ENCODE peak calls at places on chromosomes 2 and 18, in ten cellular contexts. H, M, N, A, Q, Y, J, F, B and S are unnamed samples.

GRCh38 chr18:55047546-55047945 is 88.3 kb upstream of the CCDC68 start:
- DNase-seq in H (no peak), M (no peak), N (peak; percentile 12), A (no peak), Q (no peak), Y (no peak), J (no peak), F (no peak), B (peak; percentile 66), S (no peak)

GRCh38 chr2:212794471-212794870 is 255.9 kb upstream of the ERBB4 start:
- DNase-seq in H (no peak), M (no peak), N (no peak), A (no peak), Q (no peak), Y (no peak), J (no peak), F (no peak), B (no peak), S (no peak)

GRCh38 chr2:226609361-226609760 is 190.3 kb downstream of the IRS1 start:
- DNase-seq in H (no peak), M (no peak), N (peak; percentile 18), A (no peak), Q (no peak), Y (no peak), J (no peak), F (no peak), B (peak; percentile 79), S (no peak)

GRCh38 chr2:130327703-130328527 is 14.8 kb upstream of the IMP4 start:
- DNase-seq in H (no peak), M (no peak), N (peak; percentile 85), A (no peak), Q (no peak), Y (no peak), J (no peak), F (no peak), B (peak; percentile 57), S (no peak)

GRCh38 chr18:23173912-23174311 is 38.6 kb downstream of the CABLES1 start:
- DNase-seq in H (no peak), M (no peak), N (no peak), A (no peak), Q (no peak), Y (no peak), J (no peak), F (no peak), B (no peak), S (no peak)

GRCh38 chr2:8761529-8762164 is 75.8 kb downstream of the KIDINS220 start:
- DNase-seq in H (no peak), M (peak; percentile 35), N (peak; percentile 37), A (no peak), Q (no peak), Y (no peak), J (no peak), F (no peak), B (peak; percentile 65), S (no peak)

GRCh38 chr2:42980764-42981416 is 188.5 kb upstream of the HAAO start:
- DNase-seq in H (no peak), M (no peak), N (no peak), A (no peak), Q (no peak), Y (no peak), J (no peak), F (peak; percentile 4), B (no peak), S (no peak)

GRCh38 chr2:75466708-75467311 is 93.9 kb downstream of the EVA1A start:
- DNase-seq in H (no peak), M (peak; percentile 29), N (peak; percentile 34), A (no peak), Q (no peak), Y (no peak), J (no peak), F (peak; percentile 72), B (peak; percentile 32), S (peak; percentile 43)

GRCh38 chr2:236568922-236569592 is 568 bp upstream of the ACKR3 start:
- DNase-seq in H (no peak), M (no peak), N (no peak), A (no peak), Q (no peak), Y (no peak), J (no peak), F (no peak), B (no peak), S (no peak)

GRCh38 chr2:236570081-236570979 is 705 bp downstream of the ACKR3 start:
- DNase-seq in H (no peak), M (no peak), N (no peak), A (no peak), Q (no peak), Y (no peak), J (no peak), F (no peak), B (no peak), S (no peak)

GRCh38 chr2:236569593-236569973 is at the start of gene ACKR3:
- DNase-seq in H (peak; percentile 70), M (peak; percentile 47), N (peak; percentile 91), A (peak; percentile 87), Q (peak; percentile 83), Y (peak; percentile 75), J (peak; percentile 81), F (peak; percentile 90), B (peak; percentile 89), S (peak; percentile 72)

GRCh38 chr2:236566596-236566995 is 3.0 kb upstream of the ACKR3 start:
- DNase-seq in H (no peak), M (no peak), N (no peak), A (no peak), Q (no peak), Y (no peak), J (no peak), F (no peak), B (no peak), S (no peak)

DNA sequence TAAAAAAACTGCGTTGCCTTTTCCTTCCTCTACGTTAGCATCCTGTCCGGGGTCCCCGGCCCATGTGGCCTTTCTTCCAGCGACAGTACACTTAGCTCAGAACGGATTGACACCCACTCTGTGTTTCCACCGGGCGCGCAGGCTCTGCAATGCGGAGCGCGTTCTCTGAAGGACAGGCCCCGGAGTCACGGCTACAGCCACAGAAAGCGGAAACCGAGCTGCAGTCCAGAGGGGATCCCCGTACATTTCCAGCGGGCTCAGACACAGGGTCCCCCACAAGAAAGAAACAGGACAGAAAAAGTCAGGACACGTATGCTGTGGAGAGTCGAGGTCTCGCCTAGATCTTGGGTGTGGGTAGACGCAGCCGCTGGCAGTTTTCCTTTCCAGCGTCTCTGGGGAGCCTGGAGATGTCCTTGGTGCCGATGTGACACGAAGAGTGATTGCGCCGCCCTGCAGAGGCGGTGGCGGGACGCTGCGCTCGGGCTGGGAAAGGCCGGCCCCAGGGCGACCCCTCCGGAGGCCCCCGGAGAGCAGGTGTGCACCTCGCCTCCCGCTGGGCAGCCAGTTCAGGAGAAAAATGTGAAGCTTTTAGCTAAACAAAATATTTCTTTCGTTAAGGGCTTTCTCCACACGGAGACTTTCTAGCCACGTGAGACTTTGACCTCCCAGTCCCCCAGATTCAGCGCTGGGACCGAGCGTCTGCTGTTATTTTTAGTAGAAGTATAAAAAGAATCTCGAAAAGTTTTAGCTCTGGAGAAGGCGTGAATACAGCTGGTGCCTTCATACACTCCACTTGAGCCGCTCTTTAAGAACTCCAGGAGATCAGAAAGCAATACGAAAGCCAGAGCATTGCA is 1.3 kb upstream of the ACKR3 start:
- DNase-seq in H (no peak), M (no peak), N (peak; percentile 78), A (peak; percentile 82), Q (peak; percentile 69), Y (peak; percentile 71), J (peak; percentile 20), F (peak; percentile 73), B (peak; percentile 30), S (peak; percentile 69)
- H3K4me1 ChIP-seq in H (peaks cover 11% of the 10 kb centered on the region), M (peaks cover 34% of the 10 kb centered on the region), N (peaks cover 35% of the 10 kb centered on the region), A (peaks cover 39% of the 10 kb centered on the region), Q (peaks cover 15% of the 10 kb centered on the region), Y (peaks cover 60% of the 10 kb centered on the region), J (peaks cover 13% of the 10 kb centered on the region), F (peaks cover 49% of the 10 kb centered on the region), B (peaks cover 47% of the 10 kb centered on the region), S (peaks cover 46% of the 10 kb centered on the region)

DNA sequence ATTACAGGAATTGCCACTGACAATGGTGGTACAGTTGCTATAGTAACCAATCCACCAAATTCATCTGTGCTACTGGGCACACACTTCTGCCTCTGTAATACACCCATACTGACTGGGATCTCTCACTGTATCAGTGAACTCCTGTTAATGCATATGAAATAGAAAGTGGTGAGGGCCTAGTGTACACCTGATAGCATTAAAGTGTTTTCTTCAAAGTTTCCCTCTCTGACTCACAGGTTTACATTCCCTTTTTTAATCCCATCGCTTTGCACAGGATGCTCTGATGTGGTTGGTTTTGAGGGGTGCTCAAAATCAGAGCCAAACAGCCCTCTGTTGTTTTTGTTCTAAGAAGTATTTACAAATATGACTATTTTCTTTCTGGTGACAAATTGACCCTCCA is 13.1 kb downstream of the KLHL14 start:
- DNase-seq in H (no peak), M (no peak), N (no peak), A (no peak), Q (no peak), Y (no peak), J (no peak), F (no peak), B (no peak), S (no peak)
- H3K4me1 ChIP-seq in H (no peaks in the 10 kb centered on the region), M (peaks cover 3% of the 10 kb centered on the region), N (no peaks in the 10 kb centered on the region), A (no peaks in the 10 kb centered on the region), Q (no peaks in the 10 kb centered on the region), Y (no peaks in the 10 kb centered on the region), J (no peaks in the 10 kb centered on the region), F (no peaks in the 10 kb centered on the region), B (peaks cover 59% of the 10 kb centered on the region), S (no peaks in the 10 kb centered on the region)

GRCh38 chr2:101778102-101778501 is 80.6 kb downstream of the MAP4K4 start:
- DNase-seq in H (no peak), M (no peak), N (no peak), A (no peak), Q (no peak), Y (no peak), J (no peak), F (no peak), B (no peak), S (no peak)

GRCh38 chr2:101777337-101777736 is 79.8 kb downstream of the MAP4K4 start:
- DNase-seq in H (no peak), M (no peak), N (no peak), A (no peak), Q (no peak), Y (no peak), J (no peak), F (no peak), B (no peak), S (no peak)

GRCh38 chr2:101775092-101775491 is 77.6 kb downstream of the MAP4K4 start:
- DNase-seq in H (no peak), M (no peak), N (no peak), A (no peak), Q (no peak), Y (no peak), J (no peak), F (no peak), B (peak; percentile 44), S (no peak)

GRCh38 chr2:101776172-101777043 is 78.9 kb downstream of the MAP4K4 start:
- DNase-seq in H (no peak), M (no peak), N (peak; percentile 52), A (no peak), Q (no peak), Y (no peak), J (no peak), F (no peak), B (peak; percentile 55), S (no peak)

DNA sequence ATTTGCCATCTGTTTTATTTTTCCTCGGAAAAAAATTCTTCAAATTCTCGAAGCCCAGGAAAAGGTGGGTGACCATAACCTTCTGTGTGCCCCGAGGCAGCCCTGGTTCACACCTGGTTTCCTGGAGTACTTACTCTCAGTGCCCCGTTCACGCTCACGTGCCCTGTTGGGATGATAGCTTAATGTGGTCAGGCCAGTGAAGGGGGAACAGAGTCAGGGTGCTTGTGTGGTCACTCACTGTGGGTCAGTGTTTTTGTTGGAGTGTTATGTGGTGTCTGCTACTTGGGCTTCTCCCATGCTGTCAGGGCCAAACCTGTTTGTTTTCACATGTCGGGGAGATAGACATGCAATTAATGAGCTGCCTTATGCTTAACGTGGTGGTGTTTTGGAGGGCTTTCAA is 78.1 kb downstream of the MAP4K4 start:
- DNase-seq in H (no peak), M (no peak), N (no peak), A (no peak), Q (no peak), Y (no peak), J (no peak), F (no peak), B (no peak), S (no peak)
- H3K4me1 ChIP-seq in H (peaks cover 6% of the 10 kb centered on the region), M (peaks cover 21% of the 10 kb centered on the region), N (peaks cover 27% of the 10 kb centered on the region), A (peaks cover 69% of the 10 kb centered on the region), Q (peaks cover 90% of the 10 kb centered on the region), Y (peaks cover 89% of the 10 kb centered on the region), J (peaks cover 89% of the 10 kb centered on the region), F (peaks cover 23% of the 10 kb centered on the region), B (peaks cover 28% of the 10 kb centered on the region), S (peaks cover 80% of the 10 kb centered on the region)

DNA sequence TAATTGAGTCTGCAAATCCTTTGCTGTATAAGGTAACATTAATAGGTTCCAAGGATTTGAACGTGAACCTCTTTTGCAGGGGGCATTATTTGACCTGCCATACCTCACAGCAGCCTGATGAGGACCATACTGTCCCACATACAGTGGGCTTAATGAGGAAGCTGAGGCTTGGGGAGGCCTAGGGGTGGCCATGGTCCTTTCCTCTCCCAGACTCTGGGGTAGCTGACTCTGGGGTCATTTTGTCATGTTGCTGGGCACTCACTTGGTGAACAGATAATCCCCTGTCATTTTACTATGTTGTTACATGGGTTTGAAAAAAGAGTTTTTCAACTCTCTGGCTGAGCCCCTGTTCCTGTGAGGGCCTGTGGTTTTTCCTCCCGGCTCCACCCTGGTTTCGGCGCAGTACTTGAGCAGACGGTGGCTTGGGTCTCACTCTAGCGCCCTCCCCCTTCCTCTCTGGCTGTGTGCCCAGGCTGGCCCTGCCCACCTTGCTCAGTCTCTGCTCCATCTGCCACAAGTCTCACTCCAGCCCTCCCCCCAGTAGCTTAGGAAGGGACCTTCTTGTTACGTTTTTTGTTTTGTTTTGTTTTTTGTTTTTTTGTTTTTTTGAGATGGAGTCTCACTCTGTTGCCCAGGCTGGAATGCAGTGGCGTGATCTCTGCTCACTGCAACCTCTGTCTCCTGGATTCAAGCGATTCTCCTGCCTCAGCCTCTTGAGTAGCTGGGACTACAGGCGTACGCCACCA is 21.0 kb downstream of the INPP4A start:
- DNase-seq in H (no peak), M (no peak), N (peak; percentile 48), A (peak; percentile 77), Q (peak; percentile 93), Y (peak; percentile 83), J (peak; percentile 87), F (peak; percentile 76), B (peak; percentile 87), S (peak; percentile 82)
- H3K4me1 ChIP-seq in H (peaks cover 11% of the 10 kb centered on the region), M (no peaks in the 10 kb centered on the region), N (peaks cover 4% of the 10 kb centered on the region), A (peaks cover 34% of the 10 kb centered on the region), Q (peaks cover 88% of the 10 kb centered on the region), Y (peaks cover 98% of the 10 kb centered on the region), J (peaks cover 87% of the 10 kb centered on the region), F (peaks cover 12% of the 10 kb centered on the region), B (peaks cover 15% of the 10 kb centered on the region), S (peaks cover 64% of the 10 kb centered on the region)